ENCODE peak calls at places on chromosomes 2 and 18, in eight cellular contexts. L is A549, V is uterus, G is adrenal gland, B is body of pancreas, A is GM12878, C is prostate gland, E is tibial nerve. P is an unnamed sample. For H3K4me1, the result is how much of the 10 kb centered on the place peaks cover.

GRCh38 chr18:42807852-42808251 is 307.6 kb downstream of the RIT2 start:
- DNase-seq in L (no peak), V (no peak), G (no peak), B (no peak), A (no peak), C (no peak), E (no peak), P (no peak)

GRCh38 chr2:158142568-158143332 is 41.1 kb downstream of the UPP2 start:
- DNase-seq in L (no peak), V (no peak), G (no peak), B (no peak), A (no peak), C (no peak), E (no peak), P (no peak)

GRCh38 chr18:59432796-59433195 is 73.7 kb upstream of the LMAN1 start:
- DNase-seq in L (no peak), V (no peak), G (no peak), B (no peak), A (no peak), C (no peak), E (no peak), P (no peak)

GRCh38 chr2:166106431-166107015 is 21.3 kb downstream of the SCN1A start:
- DNase-seq in L (no peak), V (no peak), G (no peak), B (no peak), A (no peak), C (no peak), E (no peak), P (no peak)

GRCh38 chr2:186696337-186696736 is 2.5 kb downstream of the FAM171B start:
- DNase-seq in L (no peak), V (no peak), G (no peak), B (no peak), A (no peak), C (no peak), E (no peak), P (no peak)

GRCh38 chr2:172588931-172589330 is 33.0 kb downstream of the PDK1 start:
- DNase-seq in L (no peak), V (no peak), G (no peak), B (no peak), A (no peak), C (no peak), E (no peak), P (no peak)

GRCh38 chr2:201806442-201806841 is at the start of gene CDK15:
- DNase-seq in L (no peak), V (peak), G (peak), B (no peak), A (no peak), C (no peak), E (peak), P (peak)

GRCh38 chr18:3409811-3410210 is 40.2 kb upstream of the TGIF1 start:
- DNase-seq in L (no peak), V (no peak), G (no peak), B (no peak), A (no peak), C (no peak), E (no peak), P (no peak)

GRCh38 chr2:165067958-165068612 is 112.8 kb upstream of the SLC38A11 start:
- DNase-seq in L (peak), V (no peak), G (peak), B (peak), A (no peak), C (no peak), E (no peak), P (no peak)

GRCh38 chr18:13221821-13222220 is 3.3 kb downstream of the LDLRAD4 start:
- DNase-seq in L (no peak), V (peak), G (peak), B (peak), A (no peak), C (peak), E (no peak), P (peak)

GRCh38 chr2:35184471-35184870 is 1171.1 kb upstream of the CRIM1 start:
- DNase-seq in L (no peak), V (no peak), G (no peak), B (no peak), A (no peak), C (no peak), E (no peak), P (no peak)

GRCh38 chr2:172095146-172095904 is 7.4 kb downstream of the DLX2 start:
- DNase-seq in L (peak), V (peak), G (peak), B (peak), A (no peak), C (peak), E (no peak), P (no peak)

GRCh38 chr18:36519358-36519757 is 221.8 kb downstream of the FHOD3 start:
- DNase-seq in L (no peak), V (no peak), G (no peak), B (no peak), A (no peak), C (no peak), E (no peak), P (no peak)

GRCh38 chr2:19807866-19808265 is 93.9 kb downstream of the TTC32 start:
- DNase-seq in L (no peak), V (no peak), G (peak), B (no peak), A (no peak), C (no peak), E (no peak), P (no peak)

GRCh38 chr2:74894261-74895030 is 60.5 kb downstream of the HK2 start:
- DNase-seq in L (no peak), V (no peak), G (no peak), B (no peak), A (no peak), C (no peak), E (no peak), P (no peak)

GRCh38 chr2:156955701-156956100 is 301.8 kb upstream of the GALNT5 start:
- DNase-seq in L (no peak), V (no peak), G (no peak), B (no peak), A (no peak), C (no peak), E (no peak), P (no peak)

GRCh38 chr2:216023055-216023648 is 9.8 kb upstream of the MREG start:
- DNase-seq in L (peak), V (no peak), G (peak), B (peak), A (no peak), C (peak), E (peak), P (no peak)

GRCh38 chr2:48209214-48209885 is 303.1 kb upstream of the FBXO11 start:
- DNase-seq in L (no peak), V (no peak), G (no peak), B (no peak), A (no peak), C (no peak), E (peak), P (no peak)

GRCh38 chr18:69898241-69898861 is 49.3 kb downstream of the CD226 start:
- DNase-seq in L (no peak), V (no peak), G (no peak), B (no peak), A (no peak), C (no peak), E (no peak), P (no peak)

GRCh38 chr2:99066602-99067001 is 74.9 kb upstream of the C2orf15 start:
- DNase-seq in L (peak), V (no peak), G (peak), B (peak), A (peak), C (no peak), E (no peak), P (no peak)

GRCh38 chr2:156797832-156798231 is 361.7 kb downstream of the GPD2 start:
- DNase-seq in L (no peak), V (no peak), G (no peak), B (no peak), A (no peak), C (no peak), E (no peak), P (no peak)

GRCh38 chr2:213187833-213188532 is 36.6 kb upstream of the IKZF2 start:
- DNase-seq in L (peak), V (no peak), G (no peak), B (no peak), A (no peak), C (no peak), E (no peak), P (no peak)

GRCh38 chr2:28398101-28398834 is 5.6 kb downstream of the FOSL2 start:
- DNase-seq in L (no peak), V (peak), G (peak), B (no peak), A (no peak), C (no peak), E (no peak), P (no peak)

GRCh38 chr2:180291060-180291459 is 284.0 kb upstream of the CWC22 start:
- DNase-seq in L (no peak), V (no peak), G (no peak), B (no peak), A (no peak), C (no peak), E (no peak), P (no peak)

GRCh38 chr2:33291278-33292013 is 185.0 kb upstream of the RASGRP3 start:
- DNase-seq in L (peak), V (no peak), G (no peak), B (no peak), A (no peak), C (peak), E (no peak), P (no peak)

GRCh38 chr2:180003566-180003965 is 3.5 kb downstream of the CWC22 start:
- DNase-seq in L (no peak), V (no peak), G (no peak), B (no peak), A (no peak), C (no peak), E (no peak), P (no peak)

GRCh38 chr2:171541202-171541884 is 19.1 kb downstream of the CYBRD1 start:
- DNase-seq in L (no peak), V (no peak), G (no peak), B (no peak), A (no peak), C (no peak), E (no peak), P (no peak)

GRCh38 chr2:221705478-221705877 is 133.4 kb upstream of the EPHA4 start:
- DNase-seq in L (no peak), V (no peak), G (no peak), B (no peak), A (no peak), C (peak), E (no peak), P (no peak)

DNA sequence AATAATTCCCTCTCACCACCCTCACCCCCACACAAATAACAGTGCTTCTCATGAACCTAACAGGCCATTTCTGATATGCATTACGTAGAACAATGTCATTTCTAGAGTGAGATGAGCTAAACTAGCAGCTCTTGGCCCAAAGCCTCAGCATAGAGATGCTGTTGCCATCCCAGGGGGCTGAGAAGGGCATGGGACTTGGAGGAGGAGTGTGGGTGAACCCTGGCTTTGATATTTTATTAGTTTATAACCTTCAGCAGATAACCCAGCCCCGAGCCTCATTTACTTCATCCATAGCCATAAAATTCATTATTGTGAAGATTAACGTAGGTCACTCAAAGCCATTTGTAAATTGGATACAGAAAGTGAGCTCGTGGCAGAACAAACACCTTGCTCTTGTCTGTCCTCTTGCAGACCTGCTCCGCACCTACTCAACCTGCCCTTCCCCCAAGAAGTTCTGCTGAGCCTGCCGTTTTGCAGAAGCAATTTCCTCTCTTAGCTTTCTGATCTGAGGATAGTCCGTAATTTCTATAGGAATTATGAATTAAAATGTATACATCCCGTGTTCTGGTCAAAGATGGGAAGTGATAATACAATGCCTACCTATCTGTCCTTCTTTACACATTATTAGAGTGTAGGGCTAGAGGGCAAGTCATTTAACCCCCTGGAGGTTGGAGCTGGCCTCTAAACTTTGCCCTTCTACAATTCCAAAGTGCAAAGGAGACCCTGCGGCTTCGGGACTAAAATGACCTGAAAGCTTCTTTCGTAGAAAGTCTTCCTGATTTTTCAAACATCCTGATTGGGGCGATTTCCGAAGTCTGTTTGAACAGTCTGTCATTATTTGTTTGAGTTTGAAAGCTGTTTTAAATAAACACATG is 187.4 kb downstream of the BCL2 start:
- DNase-seq in L (no peak), V (no peak), G (no peak), B (no peak), A (no peak), C (peak), E (no peak), P (no peak)
- H3K4me1 ChIP-seq in L (under half), V (under half), G (under half), B (under half), A (under half), C (under half), E (under half), P (under half)

GRCh38 chr2:112275887-112276773 is 733 bp downstream of the ZC3H6 start:
- DNase-seq in L (peak), V (peak), G (peak), B (peak), A (no peak), C (peak), E (peak), P (peak)
- TF ChIP-seq POLR2A in L (peak), V (peak), G (peak), B (peak), A (peak), C (peak), E (peak), P (peak)

DNA sequence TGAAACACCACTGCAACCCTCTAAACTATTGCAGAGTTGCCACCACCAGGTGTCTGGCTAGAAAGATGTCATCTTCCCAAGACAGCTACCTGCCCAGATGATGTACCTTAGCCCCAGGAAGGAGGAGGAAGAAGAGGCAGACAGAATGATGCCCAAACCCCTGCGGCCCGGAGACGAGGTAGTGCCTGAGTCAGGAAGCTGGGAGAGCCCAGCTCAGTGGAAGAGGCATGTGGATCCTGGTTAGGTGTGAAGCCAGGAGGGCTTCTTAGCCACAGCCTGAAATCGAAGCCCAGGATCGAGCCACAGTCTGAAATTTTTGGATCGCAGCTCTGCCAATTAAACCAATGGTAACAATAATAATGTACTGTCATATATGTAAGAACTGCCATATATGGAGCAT is 19.1 kb upstream of the CYP1B1 start:
- DNase-seq in L (no peak), V (no peak), G (no peak), B (no peak), A (no peak), C (no peak), E (no peak), P (no peak)
- H3K4me1 ChIP-seq in L (half or more), V (under half), G (under half), B (under half), A (under half), C (under half), E (half or more), P (under half)

GRCh38 chr18:6666286-6666685 is 63.2 kb upstream of the ARHGAP28 start:
- DNase-seq in L (no peak), V (no peak), G (no peak), B (no peak), A (no peak), C (no peak), E (no peak), P (no peak)

GRCh38 chr18:6660334-6660733 is 69.2 kb upstream of the ARHGAP28 start:
- DNase-seq in L (no peak), V (no peak), G (no peak), B (no peak), A (no peak), C (no peak), E (peak), P (no peak)

DNA sequence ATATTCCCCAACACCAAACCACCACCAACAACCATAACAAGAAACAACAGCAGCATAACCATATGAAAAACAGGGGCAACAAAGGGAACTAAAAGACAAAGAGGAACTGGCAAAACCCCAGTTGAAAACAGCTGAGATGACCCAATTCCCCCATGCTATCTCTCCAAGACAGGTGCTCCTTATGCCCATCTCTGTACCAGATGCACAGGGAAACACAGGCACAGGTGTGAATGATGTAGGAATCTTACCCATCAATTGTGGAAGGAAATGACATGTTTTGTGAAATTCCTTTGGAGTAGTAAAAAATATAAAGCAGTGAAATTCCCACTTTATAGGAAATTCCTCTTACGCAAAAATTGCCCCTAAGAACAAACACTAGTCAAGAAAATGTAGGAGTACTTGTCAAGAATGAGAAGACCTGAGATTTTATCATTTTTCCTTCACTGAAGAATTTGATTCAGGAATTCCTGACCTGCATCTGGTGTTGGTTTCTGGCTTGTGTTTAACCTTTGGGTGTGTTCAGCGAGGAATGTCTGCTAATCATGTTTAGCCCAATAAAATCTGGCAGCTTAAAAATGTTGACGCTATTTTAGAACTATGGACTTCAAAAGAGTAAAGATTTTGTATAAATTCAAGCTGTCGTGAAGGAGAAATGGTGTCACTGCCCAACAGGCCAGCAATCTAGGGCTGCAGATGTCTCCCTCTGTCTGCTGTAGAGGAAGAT is 67.7 kb upstream of the ARHGAP28 start:
- DNase-seq in L (no peak), V (no peak), G (no peak), B (no peak), A (no peak), C (no peak), E (no peak), P (no peak)
- TF ChIP-seq POLR2A in L (no peak), V (no peak), G (no peak), B (no peak), A (no peak), C (no peak), E (no peak), P (no peak)

P was measured in heart left ventricle.